ENCODE peak calls at places on chromosome 9, in seven cellular contexts. W is left ventricle myocardium inferior; T is RPMI7951; P is CD4-positive, alpha-beta T cell; I is cardiac muscle cell; R is HTR-8/SVneo; D is HS-27A. S is an unnamed sample.

GRCh38 chr9:127417130-127418036 is 6.8 kb upstream of the ZNF79 start:
- DNase-seq in I (peak; percentile 26), R (no peak), P (no peak), T (peak; percentile 97), W (no peak), D (no peak), S (no peak)

GRCh38 chr9:37464426-37465248 is 613 bp downstream of the ZBTB5 start:
- DNase-seq in W (peak; percentile 79), T (peak; percentile 69), D (peak; percentile 73), I (peak; percentile 74), P (peak; percentile 38), R (peak; percentile 45), S (peak; percentile 20)

GRCh38 chr9:121989010-121989409 is 104.1 kb downstream of the TTLL11 start:
- DNase-seq in I (peak; percentile 21), R (no peak), W (no peak), D (no peak), P (no peak), T (no peak), S (no peak)

GRCh38 chr9:93053781-93054331 is 4.6 kb upstream of the SUSD3 start:
- DNase-seq in R (no peak), I (no peak), P (no peak), W (no peak), T (no peak), D (no peak), S (no peak)

GRCh38 chr9:2290382-2290781 is 275.2 kb downstream of the SMARCA2 start:
- DNase-seq in I (peak; percentile 20), D (no peak), P (no peak), W (no peak), R (no peak), T (no peak), S (no peak)

GRCh38 chr9:134965851-134966250 is 48.1 kb upstream of the FCN1 start:
- DNase-seq in D (no peak), T (no peak), R (no peak), I (no peak), W (no peak), P (no peak), S (no peak)

GRCh38 chr9:84617415-84617814 is 52.1 kb upstream of the NTRK2 start:
- DNase-seq in W (no peak), T (no peak), P (no peak), R (no peak), D (no peak), I (no peak), S (no peak)

GRCh38 chr9:94757158-94757557 is 30.7 kb downstream of the AOPEP start:
- DNase-seq in I (peak; percentile 70), W (no peak), P (no peak), T (peak; percentile 71), R (no peak), D (peak; percentile 7), S (no peak)

GRCh38 chr9:99509900-99510299 is 287.8 kb downstream of the SEC61B start:
- DNase-seq in T (no peak), I (no peak), R (no peak), P (no peak), D (no peak), W (no peak), S (no peak)

GRCh38 chr9:90783552-90783951 is 18.1 kb upstream of the SYK start:
- DNase-seq in P (no peak), D (no peak), R (no peak), T (no peak), I (no peak), W (no peak), S (no peak)

GRCh38 chr9:99012957-99013512 is 69.3 kb downstream of the COL15A1 start:
- DNase-seq in D (no peak), I (no peak), W (no peak), P (no peak), T (no peak), R (no peak), S (no peak)

GRCh38 chr9:19223724-19224123 is 6.8 kb upstream of the DENND4C start:
- DNase-seq in R (no peak), D (no peak), P (no peak), W (no peak), I (peak; percentile 33), T (no peak), S (no peak)

GRCh38 chr9:133048595-133048994 is 13.2 kb upstream of the CEL start:
- DNase-seq in P (no peak), W (no peak), I (peak; percentile 30), D (no peak), R (peak; percentile 34), T (no peak), S (no peak)

GRCh38 chr9:70218767-70219166 is 40.0 kb upstream of the SMC5 start:
- DNase-seq in I (no peak), W (no peak), R (no peak), D (no peak), T (peak; percentile 58), P (no peak), S (no peak)

GRCh38 chr9:132268725-132269352 is 85.9 kb downstream of the SETX start:
- DNase-seq in P (peak; percentile 72), D (peak; percentile 11), I (peak; percentile 74), R (peak; percentile 50), T (peak; percentile 48), W (peak; percentile 75), S (peak; percentile 60)

GRCh38 chr9:121296213-121297127 is 28.5 kb downstream of the GSN start:
- DNase-seq in R (no peak), W (no peak), D (no peak), T (no peak), P (no peak), I (no peak), S (no peak)

GRCh38 chr9:75996726-75997125 is 106.3 kb downstream of the PCSK5 start:
- DNase-seq in R (no peak), W (no peak), P (no peak), T (no peak), D (no peak), I (no peak), S (no peak)

GRCh38 chr9:126436545-126437269 is 110.1 kb downstream of the MVB12B start:
- DNase-seq in W (no peak), R (peak; percentile 8), P (no peak), I (no peak), T (peak; percentile 67), D (no peak), S (no peak)

GRCh38 chr9:71670121-71670520 is 98.2 kb downstream of the CEMIP2 start:
- DNase-seq in I (no peak), P (no peak), W (no peak), T (no peak), R (no peak), D (no peak), S (no peak)

GRCh38 chr9:133729646-133730281 is 8.4 kb downstream of the SARDH start:
- DNase-seq in W (no peak), I (no peak), D (no peak), P (no peak), R (no peak), T (no peak), S (no peak)

GRCh38 chr9:121684381-121685145 is 33.1 kb downstream of the DAB2IP start:
- DNase-seq in W (no peak), T (no peak), D (no peak), P (no peak), R (peak; percentile 26), I (peak; percentile 57), S (no peak)

GRCh38 chr9:110321055-110321454 is 16.6 kb downstream of the TXNDC8 start:
- DNase-seq in W (no peak), R (no peak), T (no peak), D (no peak), I (peak; percentile 74), P (no peak), S (no peak)

GRCh38 chr9:131296906-131297500 is 7.5 kb downstream of the PLPP7 start:
- DNase-seq in T (no peak), P (no peak), I (no peak), R (no peak), W (no peak), D (no peak), S (no peak)

GRCh38 chr9:3330792-3331420 is 194.9 kb downstream of the RFX3 start:
- DNase-seq in W (no peak), P (no peak), D (no peak), R (no peak), T (peak; percentile 40), I (peak; percentile 27), S (no peak)

GRCh38 chr9:130870491-130871381 is 25.9 kb downstream of the QRFP start:
- DNase-seq in R (no peak), P (no peak), D (no peak), I (no peak), T (peak; percentile 19), W (no peak), S (no peak)

GRCh38 chr9:108885643-108886348 is 23.7 kb downstream of the ACTL7A start:
- DNase-seq in R (peak; percentile 63), W (no peak), I (peak; percentile 90), T (peak; percentile 89), P (no peak), D (peak; percentile 42), S (peak; percentile 24)

GRCh38 chr9:132144708-132145365 is 17.0 kb upstream of the NTNG2 start:
- DNase-seq in T (peak; percentile 34), P (no peak), W (no peak), D (no peak), I (peak; percentile 28), R (no peak), S (no peak)

GRCh38 chr9:14096182-14096922 is 217.6 kb downstream of the NFIB start:
- DNase-seq in I (peak; percentile 83), R (no peak), D (no peak), P (no peak), T (peak; percentile 63), W (no peak), S (no peak)

S was measured in Jurkat, Clone E6-1.